ENCODE peak calls at places on chromosomes 11 and 22, in seven cellular contexts. T, V, G, F, P, I and Y are unnamed samples.

GRCh38 chr11:126333142-126333541 is 22.3 kb upstream of the ST3GAL4 start:
- DNase-seq in I (no peak), P (no peak), G (no peak), F (no peak), T (no peak), V (no peak), Y (no peak)

GRCh38 chr11:83364500-83365059 is 78.4 kb upstream of the CCDC90B start:
- DNase-seq in G (no peak), I (no peak), T (no peak), F (no peak), V (no peak), P (no peak), Y (no peak)

GRCh38 chr11:69707156-69707555 is 3.3 kb upstream of the FGF19 start:
- DNase-seq in I (no peak), G (no peak), F (no peak), V (peak; percentile 82), T (no peak), P (no peak), Y (no peak)

GRCh38 chr11:25769287-25769686 is 562.6 kb upstream of the ANO3 start:
- DNase-seq in G (no peak), I (peak; percentile 10), V (no peak), F (no peak), T (peak; percentile 50), P (no peak), Y (no peak)

GRCh38 chr11:63572026-63572688 is 9.0 kb upstream of the PLAAT2 start:
- DNase-seq in T (no peak), P (no peak), F (no peak), I (no peak), G (no peak), V (no peak), Y (no peak)

GRCh38 chr22:22218302-22218701 is 26.3 kb upstream of the VPREB1 start:
- DNase-seq in V (no peak), G (no peak), F (no peak), T (no peak), P (no peak), I (no peak), Y (no peak)

GRCh38 chr11:134468796-134469195 is 56.8 kb upstream of the B3GAT1 start:
- DNase-seq in T (no peak), V (no peak), G (no peak), F (no peak), P (no peak), I (no peak), Y (no peak)

GRCh38 chr11:108253176-108253575 is 30.3 kb downstream of the ATM start:
- DNase-seq in V (no peak), I (no peak), G (no peak), P (no peak), T (peak; percentile 10), F (no peak), Y (peak; percentile 5)

GRCh38 chr11:111393096-111393495 is 14.0 kb upstream of the POU2AF1 start:
- DNase-seq in V (no peak), P (no peak), I (no peak), T (no peak), F (no peak), G (no peak), Y (no peak)

GRCh38 chr11:92122561-92122960 is 102.1 kb upstream of the FAT3 start:
- DNase-seq in F (no peak), V (no peak), P (no peak), T (no peak), G (no peak), I (no peak), Y (no peak)

GRCh38 chr11:83191986-83192385 is 1.5 kb upstream of the ANKRD42 start:
- DNase-seq in V (no peak), P (no peak), G (no peak), I (no peak), T (no peak), F (no peak), Y (peak; percentile 8)

GRCh38 chr11:78564037-78564888 is 10.4 kb downstream of the NARS2 start:
- DNase-seq in I (peak; percentile 81), P (peak; percentile 36), T (peak; percentile 91), G (no peak), F (peak; percentile 23), V (peak; percentile 62), Y (peak; percentile 81)

GRCh38 chr11:125968363-125968762 is 22.5 kb downstream of the VSIG10L2 start:
- DNase-seq in G (no peak), F (no peak), P (no peak), I (peak; percentile 36), V (no peak), T (no peak), Y (no peak)

GRCh38 chr11:74673956-74674355 is 57.3 kb downstream of the CHRDL2 start:
- DNase-seq in G (no peak), T (no peak), I (peak; percentile 33), F (no peak), V (peak; percentile 25), P (no peak), Y (no peak)

GRCh38 chr11:59776210-59777066 is 21.3 kb downstream of the STX3 start:
- DNase-seq in V (no peak), I (peak; percentile 38), G (no peak), F (no peak), T (no peak), P (no peak), Y (peak; percentile 88)

GRCh38 chr11:95545116-95545875 is 244.3 kb downstream of the FAM76B start:
- DNase-seq in F (no peak), T (no peak), P (no peak), G (no peak), V (peak; percentile 45), I (no peak), Y (no peak)

GRCh38 chr11:67606150-67606476 is 623 bp upstream of the NDUFV1 start:
- DNase-seq in V (no peak), I (peak; percentile 25), P (peak; percentile 51), T (peak; percentile 29), G (no peak), F (no peak), Y (peak; percentile 46)

GRCh38 chr11:63132985-63133775 is 10.8 kb downstream of the SLC22A24 start:
- DNase-seq in F (no peak), G (no peak), T (no peak), P (no peak), I (no peak), V (no peak), Y (no peak)

GRCh38 chr11:123238297-123238696 is 43.2 kb upstream of the CLMP start:
- DNase-seq in T (peak; percentile 28), I (peak; percentile 94), P (no peak), F (no peak), V (no peak), G (no peak), Y (peak; percentile 41)

GRCh38 chr11:46899501-46900025 is 18.8 kb downstream of the LRP4 start:
- DNase-seq in G (no peak), V (no peak), T (no peak), P (no peak), I (no peak), F (no peak), Y (no peak)

GRCh38 chr11:93396356-93396755 is 65.8 kb downstream of the DEUP1 start:
- DNase-seq in F (no peak), G (no peak), V (no peak), T (peak; percentile 51), P (no peak), I (no peak), Y (no peak)

GRCh38 chr22:42919199-42919598 is 62.1 kb upstream of the ARFGAP3 start:
- DNase-seq in G (no peak), V (peak; percentile 84), P (no peak), T (peak; percentile 45), I (no peak), F (no peak), Y (no peak)

GRCh38 chr22:42920101-42920820 is 63.2 kb upstream of the ARFGAP3 start:
- DNase-seq in V (no peak), I (peak; percentile 36), F (no peak), P (no peak), G (no peak), T (peak; percentile 89), Y (no peak)

GRCh38 chr22:42922374-42923177 is 65.5 kb upstream of the ARFGAP3 start:
- DNase-seq in I (no peak), F (no peak), T (no peak), P (no peak), G (no peak), V (no peak), Y (no peak)

GRCh38 chr22:42918500-42918899 is 61.4 kb upstream of the ARFGAP3 start:
- DNase-seq in T (no peak), V (no peak), I (no peak), P (no peak), G (no peak), F (no peak), Y (no peak)

GRCh38 chr22:42921301-42921700 is 64.2 kb upstream of the ARFGAP3 start:
- DNase-seq in P (no peak), T (no peak), F (no peak), V (no peak), I (no peak), G (no peak), Y (no peak)
- H3K4me1 ChIP-seq in P (peaks cover 12% of the 10 kb centered on the region), T (peaks cover 26% of the 10 kb centered on the region), F (peaks cover 60% of the 10 kb centered on the region), V (peaks cover 37% of the 10 kb centered on the region), I (peaks cover 21% of the 10 kb centered on the region), G (peaks cover 81% of the 10 kb centered on the region), Y (peaks cover 37% of the 10 kb centered on the region)

GRCh38 chr11:76658651-76659650 is 11.6 kb downstream of the LRRC32 start:
- DNase-seq in G (no peak), V (peak; percentile 42), P (no peak), I (no peak), F (peak; percentile 4), T (no peak), Y (no peak)
- H3K4me1 ChIP-seq in G (peaks cover 58% of the 10 kb centered on the region), V (peaks cover 10% of the 10 kb centered on the region), P (no peaks in the 10 kb centered on the region), I (peaks cover 11% of the 10 kb centered on the region), F (peaks cover 28% of the 10 kb centered on the region), T (peaks cover 39% of the 10 kb centered on the region), Y (peaks cover 29% of the 10 kb centered on the region)

GRCh38 chr22:43449205-43449830 is 37.5 kb downstream of the MPPED1 start:
- DNase-seq in T (no peak), F (no peak), P (no peak), V (peak; percentile 91), G (no peak), I (no peak), Y (no peak)

GRCh38 chr22:43448048-43448447 is 36.2 kb downstream of the MPPED1 start:
- DNase-seq in T (no peak), V (no peak), F (no peak), G (no peak), I (no peak), P (no peak), Y (no peak)

GRCh38 chr22:43446881-43447280 is 35.1 kb downstream of the MPPED1 start:
- DNase-seq in P (no peak), F (no peak), I (no peak), V (no peak), G (no peak), T (no peak), Y (no peak)

GRCh38 chr22:43451651-43452050 is 39.8 kb downstream of the MPPED1 start:
- DNase-seq in F (no peak), V (no peak), G (no peak), T (no peak), P (no peak), I (no peak), Y (no peak)

DNA sequence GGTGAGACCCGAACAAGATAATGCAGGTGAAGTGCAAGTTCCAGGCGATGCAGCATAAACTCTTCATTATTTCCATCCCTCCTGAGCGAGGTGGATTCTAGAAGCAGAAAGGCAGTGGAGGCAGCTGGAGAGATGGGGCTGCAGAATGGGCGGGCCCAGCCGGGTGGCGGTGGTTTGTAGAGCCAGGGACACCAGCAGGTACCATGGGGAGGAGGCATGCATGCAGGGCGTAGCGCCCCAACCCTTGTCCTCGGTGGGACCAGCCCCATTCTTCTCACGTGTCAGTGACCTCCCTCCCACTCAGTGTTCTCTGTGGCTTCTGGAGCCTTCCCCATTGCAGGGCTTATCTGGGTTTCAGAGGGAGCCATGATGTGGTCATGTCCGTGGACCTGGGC is 38.0 kb downstream of the MPPED1 start:
- DNase-seq in V (no peak), T (no peak), I (no peak), F (no peak), G (no peak), P (no peak), Y (no peak)
- H3K4me1 ChIP-seq in V (no peaks in the 10 kb centered on the region), T (no peaks in the 10 kb centered on the region), I (no peaks in the 10 kb centered on the region), F (no peaks in the 10 kb centered on the region), G (no peaks in the 10 kb centered on the region), P (no peaks in the 10 kb centered on the region), Y (no peaks in the 10 kb centered on the region)

GRCh38 chr11:45846974-45847907 is at the start of gene CRY2:
- DNase-seq in G (peak; percentile 97), P (peak; percentile 99), I (peak; percentile 99), T (peak; percentile 99), F (peak; percentile 100), V (peak; percentile 100), Y (peak; percentile 100)
- H3K4me1 ChIP-seq in G (peaks cover 65% of the 10 kb centered on the region), P (peaks cover 11% of the 10 kb centered on the region), I (peaks cover 16% of the 10 kb centered on the region), T (peaks cover 53% of the 10 kb centered on the region), F (peaks cover 69% of the 10 kb centered on the region), V (peaks cover 9% of the 10 kb centered on the region), Y (peaks cover 3% of the 10 kb centered on the region)